ENCODE peak calls at places on chromosomes 1 and 21, in four cellular contexts. M is HCT116, J is endothelial cell of umbilical vein, S is HepG2. P is an unnamed sample.

GRCh38 chr1:1543706-1544099 is 3.3 kb upstream of the TMEM240 start:
- DNase-seq in M (no peak), J (no peak), S (no peak), P (no peak)

GRCh38 chr1:93979040-93979717 is 69.9 kb upstream of the GCLM start:
- DNase-seq in M (no peak), J (no peak), S (no peak), P (no peak)

GRCh38 chr1:216691710-216692109 is 31.5 kb downstream of the ESRRG start:
- DNase-seq in M (no peak), J (no peak), S (no peak), P (no peak)

GRCh38 chr21:45125347-45125746 is 51.0 kb downstream of the ADARB1 start:
- DNase-seq in M (no peak), J (no peak), S (no peak), P (no peak)

GRCh38 chr1:15246960-15247614 is at the start of gene FHAD1:
- DNase-seq in M (peak; percentile 57), J (peak; percentile 64), S (no peak), P (no peak)

GRCh38 chr1:42137766-42138165 is 15.4 kb upstream of the GUCA2B start:
- DNase-seq in M (no peak), J (no peak), S (no peak), P (no peak)

GRCh38 chr1:154750681-154751665 is 119.1 kb downstream of the KCNN3 start:
- DNase-seq in M (no peak), J (no peak), S (no peak), P (no peak)

GRCh38 chr1:70140343-70140742 is 65.0 kb downstream of the LRRC40 start:
- DNase-seq in M (no peak), J (no peak), S (no peak), P (no peak)

GRCh38 chr1:210195635-210196160 is 36.9 kb upstream of the SERTAD4 start:
- DNase-seq in M (no peak), J (no peak), S (no peak), P (no peak)

GRCh38 chr21:44994581-44995171 is 54.8 kb downstream of the SLX9 start:
- DNase-seq in M (no peak), J (no peak), S (no peak), P (no peak)

GRCh38 chr1:25111706-25112105 is 120.6 kb downstream of the SYF2 start:
- DNase-seq in M (no peak), J (no peak), S (no peak), P (no peak)

GRCh38 chr1:208184993-208185703 is 59.0 kb downstream of the PLXNA2 start:
- DNase-seq in M (no peak), J (no peak), S (no peak), P (no peak)

GRCh38 chr1:113058861-113059441 is 14.0 kb upstream of the LRIG2 start:
- DNase-seq in M (no peak), J (peak; percentile 72), S (no peak), P (no peak)

GRCh38 chr1:10832703-10833102 is 36.3 kb upstream of the CASZ1 start:
- DNase-seq in M (no peak), J (no peak), S (no peak), P (no peak)

GRCh38 chr1:164805399-164805798 is 246.4 kb downstream of the PBX1 start:
- DNase-seq in M (no peak), J (peak; percentile 86), S (no peak), P (no peak)

GRCh38 chr1:32791881-32792280 is 25.3 kb downstream of the YARS1 start:
- DNase-seq in M (no peak), J (no peak), S (no peak), P (no peak)

GRCh38 chr1:198143797-198144196 is 13.0 kb upstream of the NEK7 start:
- DNase-seq in M (no peak), J (no peak), S (no peak), P (no peak)

GRCh38 chr1:186813420-186813819 is 15.3 kb upstream of the PLA2G4A start:
- DNase-seq in M (no peak), J (peak; percentile 63), S (no peak), P (no peak)

GRCh38 chr1:228367798-228368791 is 38.5 kb downstream of the TRIM11 start:
- DNase-seq in M (no peak), J (no peak), S (peak; percentile 64), P (no peak)

GRCh38 chr1:63322248-63322943 is at the start of gene FOXD3:
- DNase-seq in M (peak; percentile 27), J (peak; percentile 46), S (no peak), P (no peak)

GRCh38 chr1:114110011-114110410 is 43.7 kb downstream of the SYT6 start:
- DNase-seq in M (no peak), J (no peak), S (no peak), P (no peak)

GRCh38 chr1:1106510-1107221 is 9.2 kb downstream of the C1orf159 start:
- DNase-seq in M (no peak), J (no peak), S (no peak), P (no peak)

GRCh38 chr1:196193891-196194559 is 414.2 kb downstream of the KCNT2 start:
- DNase-seq in M (no peak), J (no peak), S (no peak), P (no peak)

GRCh38 chr1:45359882-45360513 is 19.8 kb upstream of the MUTYH start:
- DNase-seq in M (no peak), J (peak; percentile 74), S (peak; percentile 40), P (peak; percentile 50)

GRCh38 chr1:90911353-90911752 is 110.5 kb downstream of the ZNF644 start:
- DNase-seq in M (no peak), J (no peak), S (no peak), P (no peak)

GRCh38 chr1:167821356-167821685 is 92.6 kb downstream of the ADCY10 start:
- DNase-seq in M (no peak), J (no peak), S (no peak), P (no peak)

GRCh38 chr1:15621975-15622374 is 4.7 kb downstream of the DDI2 start:
- DNase-seq in M (no peak), J (no peak), S (no peak), P (no peak)

GRCh38 chr1:203136409-203137042 is 9.0 kb downstream of the ADORA1 start:
- DNase-seq in M (no peak), J (no peak), S (no peak), P (no peak)

GRCh38 chr1:61132176-61133047 is 50.1 kb downstream of the NFIA start:
- DNase-seq in M (no peak), J (peak; percentile 91), S (no peak), P (no peak)

GRCh38 chr21:42840411-42841155 is 38.8 kb downstream of the WDR4 start:
- DNase-seq in M (no peak), J (no peak), S (no peak), P (no peak)

GRCh38 chr21:42844411-42845113 is 34.8 kb downstream of the WDR4 start:
- DNase-seq in M (no peak), J (no peak), S (no peak), P (no peak)

GRCh38 chr21:42845296-42845965 is 33.9 kb downstream of the WDR4 start:
- DNase-seq in M (no peak), J (peak; percentile 32), S (no peak), P (no peak)

GRCh38 chr21:42841156-42841915 is 38.0 kb downstream of the WDR4 start:
- DNase-seq in M (no peak), J (no peak), S (no peak), P (no peak)

GRCh38 chr21:42843021-42843420 is 36.3 kb downstream of the WDR4 start:
- DNase-seq in M (no peak), J (no peak), S (no peak), P (no peak)
- TF ChIP-seq POLR2AphosphoS5 in M (no peak), J (no peak), S (no peak), P (no peak)

DNA sequence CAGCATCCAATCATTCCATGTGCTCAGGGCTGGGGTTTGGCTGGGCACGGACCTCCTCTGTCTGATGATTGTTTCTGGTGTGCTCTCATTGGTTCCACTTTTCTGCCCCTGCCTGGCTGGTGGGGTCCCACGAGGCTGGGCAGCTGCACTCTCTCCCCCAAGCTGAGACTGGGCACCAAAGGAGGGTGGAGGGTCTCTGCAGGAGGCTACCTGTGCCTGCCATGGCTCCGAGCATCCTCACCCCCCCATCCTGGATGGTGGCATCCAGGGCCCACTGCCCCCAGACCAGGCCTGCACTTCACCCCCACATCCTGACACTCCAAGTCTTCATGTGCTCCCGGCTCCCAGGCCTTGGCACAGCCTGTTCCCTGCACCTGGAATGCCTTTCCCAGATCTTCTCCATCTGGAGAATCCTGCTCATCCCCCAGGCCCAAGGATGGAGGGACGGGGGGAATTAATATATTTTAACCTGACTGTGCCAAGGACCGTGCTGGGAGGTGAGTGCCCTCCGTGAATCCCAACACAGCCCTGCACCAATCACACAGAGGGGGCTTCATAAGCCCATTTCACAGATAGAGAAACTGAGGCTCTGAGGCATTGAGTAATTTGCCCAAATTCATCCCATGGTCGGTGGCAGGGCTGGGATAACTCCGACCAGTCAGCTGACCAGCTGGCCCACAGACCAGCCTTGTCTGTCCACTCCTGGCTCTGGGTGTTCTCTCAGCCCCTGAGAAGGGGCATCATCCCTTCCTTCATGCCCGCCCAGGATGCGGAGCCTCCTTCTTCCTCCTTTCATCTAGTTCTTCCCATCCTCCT is 403.4 kb downstream of the MATN1 start:
- DNase-seq in M (no peak), J (no peak), S (no peak), P (no peak)
- H3K9ac ChIP-seq in M (no peak overlapping the region), J (no peak overlapping the region), S (no peak overlapping the region), P (no peak overlapping the region)

GRCh38 chr1:46530791-46531409 is 20.5 kb downstream of the KNCN start:
- DNase-seq in M (no peak), J (no peak), S (no peak), P (no peak)

GRCh38 chr1:46535063-46535462 is 16.4 kb downstream of the KNCN start:
- DNase-seq in M (peak; percentile 48), J (no peak), S (peak; percentile 54), P (no peak)

GRCh38 chr1:46532498-46533178 is 18.8 kb downstream of the KNCN start:
- DNase-seq in M (no peak), J (peak; percentile 37), S (no peak), P (no peak)

GRCh38 chr1:46532095-46532494 is 19.4 kb downstream of the KNCN start:
- DNase-seq in M (no peak), J (no peak), S (no peak), P (no peak)

DNA sequence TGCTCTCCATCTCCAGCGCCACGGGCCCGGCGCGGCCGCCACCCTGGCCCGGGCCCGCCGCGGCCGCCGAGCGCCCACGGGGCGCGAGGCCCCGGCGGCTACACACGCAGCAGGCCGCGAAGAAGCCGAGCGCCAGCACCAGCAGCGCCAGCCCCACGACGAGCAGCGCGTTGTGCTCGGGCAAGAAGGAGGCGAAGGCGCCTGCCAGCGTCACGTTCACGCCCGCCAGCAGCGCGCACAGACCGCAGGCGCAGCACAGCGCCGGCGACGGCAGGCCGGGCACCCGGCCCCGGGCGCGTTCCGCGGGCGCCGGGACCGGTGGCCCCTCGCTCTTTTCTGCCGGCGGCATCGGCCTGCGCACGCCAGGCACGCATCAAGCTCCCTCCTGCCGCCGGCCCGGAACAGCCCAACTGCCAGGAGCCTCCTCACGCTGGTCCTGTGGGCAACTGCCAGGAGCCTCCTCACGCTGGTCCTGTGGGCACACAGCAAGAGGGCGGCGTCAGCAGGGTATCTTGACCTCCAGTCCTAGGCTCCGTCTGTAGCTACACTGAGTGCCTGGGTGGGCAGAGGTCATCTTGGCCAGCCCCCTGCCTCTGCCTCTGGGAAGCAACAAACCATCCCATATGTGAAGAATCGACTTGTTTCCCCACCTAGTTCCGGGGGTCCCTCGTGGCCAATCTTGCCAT is 18.1 kb downstream of the KNCN start:
- DNase-seq in M (no peak), J (peak; percentile 30), S (no peak), P (no peak)
- TF ChIP-seq EZH2 in M (no peak), J (no peak), S (no peak), P (no peak)

DNA sequence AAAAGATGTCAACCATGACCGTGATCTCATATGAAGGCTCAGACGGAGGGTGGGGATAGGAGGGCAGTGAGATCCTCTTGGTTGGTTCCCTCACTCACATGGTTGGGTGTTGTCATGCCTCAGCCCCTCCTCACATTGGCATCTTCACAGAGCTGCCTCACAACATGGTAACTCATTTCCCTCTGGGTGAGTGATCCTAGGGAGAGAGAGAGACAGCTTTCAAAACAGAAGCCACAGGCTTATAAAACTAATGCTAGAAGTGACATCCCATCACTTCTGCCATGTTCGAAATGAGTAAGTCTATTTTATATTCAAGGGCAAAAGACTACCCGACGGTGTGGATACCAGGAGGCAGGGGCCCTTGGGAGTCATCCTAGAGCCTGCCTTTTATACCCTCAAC is 145.5 kb downstream of the SPATA17 start:
- DNase-seq in M (no peak), J (no peak), S (no peak), P (no peak)
- TF ChIP-seq POLR2AphosphoS5 in M (no peak), J (no peak), S (no peak), P (no peak)